ENCODE peak calls at places on chromosomes 5 and 9, in seven cellular contexts. R is cardiac septum; V is small intestine; A is stimulated activated CD4-positive, alpha-beta T cell treated with anti-CD3 and anti-CD28 coated beads, Interleukin-2, amount 100 ng/mL, for 48 hours; F is amygdala; I is GM10248; P is NCI-H2107. H is an unnamed sample.

GRCh38 chr9:129627556-129628492 is 1.9 kb downstream of the NTMT1 start:
- DNase-seq in R (no peak), V (no peak), A (no peak), F (no peak), I (no peak), P (no peak), H (no peak)

GRCh38 chr9:123562844-123563346 is 206.9 kb downstream of the CRB2 start:
- DNase-seq in R (no peak), V (no peak), A (no peak), F (no peak), I (no peak), P (no peak), H (no peak)

GRCh38 chr5:56729488-56729887 is 85.9 kb upstream of the MAP3K1 start:
- DNase-seq in R (no peak), V (no peak), A (no peak), F (no peak), I (no peak), P (no peak), H (no peak)

GRCh38 chr5:169808118-169808581 is 171.1 kb downstream of the DOCK2 start:
- DNase-seq in R (no peak), V (no peak), A (no peak), F (no peak), I (no peak), P (no peak), H (no peak)

GRCh38 chr9:91802391-91802790 is 147.6 kb downstream of the ROR2 start:
- DNase-seq in R (no peak), V (no peak), A (no peak), F (no peak), I (no peak), P (no peak), H (no peak)

GRCh38 chr5:162393555-162393954 is 326.0 kb downstream of the GABRG2 start:
- DNase-seq in R (no peak), V (no peak), A (no peak), F (no peak), I (no peak), P (no peak), H (no peak)

GRCh38 chr9:70413427-70413797 is 1.0 kb downstream of the KLF9 start:
- DNase-seq in R (peak), V (no peak), A (no peak), F (peak), I (peak), P (no peak), H (no peak)

GRCh38 chr5:35195472-35195852 is 34.8 kb downstream of the PRLR start:
- DNase-seq in R (no peak), V (peak), A (no peak), F (no peak), I (no peak), P (no peak), H (no peak)

GRCh38 chr5:160260881-160261815 is 31.8 kb downstream of the FABP6 start:
- DNase-seq in R (no peak), V (peak), A (no peak), F (no peak), I (no peak), P (no peak), H (no peak)

GRCh38 chr9:36443581-36443980 is 43.5 kb upstream of the RNF38 start:
- DNase-seq in R (no peak), V (no peak), A (no peak), F (no peak), I (no peak), P (no peak), H (no peak)

GRCh38 chr5:168818586-168818985 is 239.4 kb upstream of the PANK3 start:
- DNase-seq in R (peak), V (no peak), A (no peak), F (no peak), I (no peak), P (no peak), H (no peak)

GRCh38 chr9:87887661-87888480 is 5.2 kb downstream of the SPATA31E1 start:
- DNase-seq in R (peak), V (no peak), A (no peak), F (no peak), I (no peak), P (no peak), H (no peak)

GRCh38 chr9:26463841-26464240 is 428.8 kb downstream of the CAAP1 start:
- DNase-seq in R (no peak), V (no peak), A (no peak), F (no peak), I (no peak), P (no peak), H (no peak)

GRCh38 chr5:156240414-156240813 is 86.5 kb upstream of the SGCD start:
- DNase-seq in R (no peak), V (no peak), A (no peak), F (no peak), I (no peak), P (no peak), H (no peak)

GRCh38 chr9:110068212-110068611 is 139.7 kb downstream of the C9orf152 start:
- DNase-seq in R (no peak), V (no peak), A (no peak), F (no peak), I (no peak), P (no peak), H (no peak)

GRCh38 chr5:139709587-139710369 is 61.6 kb downstream of the CXXC5 start:
- DNase-seq in R (no peak), V (no peak), A (no peak), F (no peak), I (peak), P (no peak), H (no peak)

GRCh38 chr5:139379626-139380449 is 3.3 kb downstream of the SLC23A1 start:
- DNase-seq in R (peak), V (no peak), A (no peak), F (no peak), I (no peak), P (no peak), H (no peak)

GRCh38 chr5:150085950-150086715 is at the start of gene CSF1R:
- DNase-seq in R (peak), V (no peak), A (no peak), F (no peak), I (no peak), P (no peak), H (no peak)

GRCh38 chr5:17860660-17861315 is 226.5 kb downstream of the TAF11L14 start:
- DNase-seq in R (no peak), V (no peak), A (no peak), F (no peak), I (no peak), P (no peak), H (no peak)

GRCh38 chr5:156474251-156474650 is 147.3 kb downstream of the SGCD start:
- DNase-seq in R (no peak), V (no peak), A (no peak), F (peak), I (no peak), P (no peak), H (no peak)

GRCh38 chr5:74567351-74567870 is 73.1 kb downstream of the ENC1 start:
- DNase-seq in R (no peak), V (peak), A (no peak), F (no peak), I (no peak), P (no peak), H (no peak)

GRCh38 chr5:127111112-127111511 is 37.8 kb upstream of the C5orf63 start:
- DNase-seq in R (no peak), V (no peak), A (no peak), F (no peak), I (no peak), P (no peak), H (no peak)

GRCh38 chr5:39164529-39165402 is 54.6 kb downstream of the FYB1 start:
- DNase-seq in R (no peak), V (no peak), A (no peak), F (no peak), I (peak), P (no peak), H (no peak)

GRCh38 chr9:19481471-19481870 is 72.7 kb downstream of the ACER2 start:
- DNase-seq in R (no peak), V (no peak), A (no peak), F (no peak), I (no peak), P (no peak), H (no peak)

GRCh38 chr5:114010362-114010761 is 351.5 kb upstream of the KCNN2 start:
- DNase-seq in R (no peak), V (no peak), A (no peak), F (no peak), I (no peak), P (no peak), H (no peak)

H was measured in NCI-H1417 treated with DMSO at 0.1 percent for 48 hours.